ENCODE peak calls at places on chromosomes 11 and 22, in seven cellular contexts. M is GM12865, T is tibial artery, P is heart right ventricle, Q is heart left ventricle, C is cardiac fibroblast, D is fibroblast of mammary gland. K is an unnamed sample.

GRCh38 chr11:13042873-13043338 is 33.8 kb downstream of the RASSF10 start:
- DNase-seq in D (no peak), C (no peak), M (no peak), Q (no peak), P (no peak), T (no peak), K (no peak)

GRCh38 chr11:2099523-2100316 is 39.5 kb downstream of the IGF2 start:
- DNase-seq in M (no peak), Q (peak; percentile 54), P (no peak), D (no peak), T (no peak), C (no peak), K (peak; percentile 15)

GRCh38 chr11:121460941-121461514 is 8.3 kb upstream of the SORL1-AS1 start:
- DNase-seq in M (no peak), P (no peak), D (no peak), Q (no peak), T (no peak), C (no peak), K (no peak)

GRCh38 chr11:40986320-40986719 is 473.1 kb downstream of the LRRC4C start:
- DNase-seq in M (no peak), P (no peak), Q (no peak), C (no peak), D (no peak), T (no peak), K (no peak)

GRCh38 chr11:26095340-26095739 is 236.6 kb upstream of the ANO3 start:
- DNase-seq in C (no peak), M (no peak), P (no peak), Q (no peak), T (no peak), D (peak; percentile 6), K (no peak)

GRCh38 chr22:43490311-43490710 is 78.5 kb downstream of the MPPED1 start:
- DNase-seq in P (no peak), Q (no peak), M (no peak), D (no peak), T (no peak), C (no peak), K (no peak)

GRCh38 chr11:21364866-21365624 is 695.7 kb downstream of the NELL1 start:
- DNase-seq in T (no peak), D (no peak), Q (no peak), C (no peak), P (no peak), M (no peak), K (no peak)

GRCh38 chr11:80241766-80242165 is 800.9 kb upstream of the TENM4 start:
- DNase-seq in D (no peak), P (no peak), T (no peak), C (peak; percentile 28), M (no peak), Q (no peak), K (no peak)

GRCh38 chr11:66851698-66852465 is 5.0 kb upstream of the LRFN4 start:
- DNase-seq in M (peak; percentile 48), D (no peak), Q (no peak), P (no peak), T (peak; percentile 51), C (no peak), K (no peak)

GRCh38 chr11:130522284-130522961 is 74.0 kb downstream of the ADAMTS15 start:
- DNase-seq in D (peak; percentile 95), C (peak; percentile 95), P (peak; percentile 91), M (no peak), Q (peak; percentile 97), T (peak; percentile 98), K (peak; percentile 86)

GRCh38 chr11:106400949-106401545 is 323.6 kb downstream of the AASDHPPT start:
- DNase-seq in D (peak; percentile 65), P (no peak), T (no peak), M (no peak), Q (no peak), C (peak; percentile 13), K (no peak)

GRCh38 chr11:106397787-106398355 is 320.4 kb downstream of the AASDHPPT start:
- DNase-seq in C (no peak), P (no peak), D (peak; percentile 37), Q (no peak), M (no peak), T (no peak), K (no peak)

GRCh38 chr11:106399624-106400023 is 322.2 kb downstream of the AASDHPPT start:
- DNase-seq in D (no peak), Q (no peak), P (no peak), M (no peak), T (no peak), C (no peak), K (no peak)

GRCh38 chr11:106399075-106399500 is 321.6 kb downstream of the AASDHPPT start:
- DNase-seq in M (no peak), D (peak; percentile 100), C (peak; percentile 98), Q (peak; percentile 45), P (peak; percentile 15), T (peak; percentile 72), K (peak; percentile 99)

GRCh38 chr11:106398396-106399074 is 321.1 kb downstream of the AASDHPPT start:
- DNase-seq in M (no peak), P (no peak), D (no peak), T (no peak), Q (no peak), C (peak; percentile 24), K (no peak)
- H3K4me3 ChIP-seq in M (no peak overlapping the region), P (no peak overlapping the region), D (no peak overlapping the region), T (no peak overlapping the region), Q (no peak overlapping the region), C (no peak overlapping the region), K (peak overlapping the region; percentile 4)

GRCh38 chr11:101010899-101011298 is 118.7 kb downstream of the PGR start:
- DNase-seq in C (no peak), D (peak; percentile 32), Q (no peak), M (no peak), T (no peak), P (no peak), K (no peak)
- H3K4me3 ChIP-seq in C (no peak overlapping the region), D (no peak overlapping the region), Q (no peak overlapping the region), M (no peak overlapping the region), T (no peak overlapping the region), P (no peak overlapping the region), K (no peak overlapping the region)

DNA sequence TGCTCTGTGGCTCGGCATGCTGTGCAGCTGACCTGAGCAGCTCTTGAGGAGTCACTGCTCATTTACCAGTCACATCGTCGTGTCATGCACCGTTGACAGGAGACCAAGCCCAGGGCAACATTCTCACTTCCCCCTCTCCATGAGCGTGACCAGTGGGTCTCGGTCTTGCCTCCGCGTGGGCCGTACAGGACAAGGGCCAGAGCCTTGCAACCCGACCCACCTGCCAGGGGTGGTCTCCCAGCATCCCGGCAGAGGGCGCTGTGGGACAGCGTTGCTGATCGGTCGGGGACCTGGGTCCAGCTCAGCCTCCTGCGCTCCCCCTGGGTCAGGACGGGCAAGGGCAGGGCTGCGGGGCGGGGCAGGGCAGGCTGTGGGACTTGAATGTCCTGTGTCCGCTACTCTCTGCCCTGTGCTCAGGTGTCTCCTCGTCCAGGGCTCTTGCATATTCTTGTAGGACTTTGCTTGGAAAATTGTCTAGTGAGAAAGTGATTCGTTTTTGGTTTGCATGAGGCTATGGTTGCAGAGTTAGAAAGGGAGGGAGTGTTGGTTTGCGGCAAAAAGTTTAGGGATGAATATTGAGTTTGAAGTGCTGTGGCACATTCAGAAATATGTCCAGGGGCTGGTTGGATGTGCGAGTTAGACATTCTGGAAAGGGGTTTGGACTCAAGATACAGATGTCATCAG is 16.2 kb downstream of the EIF4G2 start:
- DNase-seq in T (peak; percentile 90), Q (peak; percentile 93), C (peak; percentile 77), P (peak; percentile 92), D (peak; percentile 77), M (peak; percentile 88), K (no peak)
- H3K4me3 ChIP-seq in T (no peak overlapping the region), Q (no peak overlapping the region), C (peak overlapping the region; percentile 16), P (no peak overlapping the region), D (no peak overlapping the region), M (no peak overlapping the region), K (no peak overlapping the region)

GRCh38 chr11:95232666-95233065 is 1.7 kb upstream of the SESN3 start:
- DNase-seq in M (peak; percentile 36), D (no peak), C (peak; percentile 5), T (no peak), P (no peak), Q (no peak), K (no peak)
- H3K4me3 ChIP-seq in M (peak overlapping the region; percentile 55), D (peak overlapping the region; percentile 57), C (peak overlapping the region; percentile 66), T (peak overlapping the region; percentile 63), P (peak overlapping the region; percentile 85), Q (peak overlapping the region; percentile 91), K (peak overlapping the region; percentile 43)